ENCODE peak calls at places on chromosomes 16 and 17, in five cellular contexts. E, S, C, I and A are unnamed samples.

GRCh38 chr17:81120149-81120484 is 45.2 kb upstream of the PVALEF start:
- DNase-seq in I (no peak), C (peak), E (no peak), S (no peak), A (no peak)

GRCh38 chr16:46573008-46573833 is 48.0 kb downstream of the SHCBP1 start:
- DNase-seq in E (no peak), C (no peak), S (no peak), I (no peak), A (no peak)

GRCh38 chr16:14497245-14498082 is 132.6 kb downstream of the PARN start:
- DNase-seq in E (no peak), C (no peak), S (no peak), I (peak), A (no peak)

GRCh38 chr16:25228372-25228771 is 11.6 kb downstream of the AQP8 start:
- DNase-seq in C (no peak), S (no peak), E (no peak), I (no peak), A (no peak)

GRCh38 chr16:86298166-86299131 is 211.9 kb upstream of the FOXF1 start:
- DNase-seq in S (no peak), I (no peak), C (no peak), E (no peak), A (no peak)

GRCh38 chr16:71600822-71601221 is 23.9 kb upstream of the TAT start:
- DNase-seq in S (no peak), C (no peak), I (no peak), E (no peak), A (no peak)

GRCh38 chr17:81499601-81499970 is 13.0 kb downstream of the ACTG1 start:
- DNase-seq in I (no peak), S (no peak), E (no peak), C (no peak), A (no peak)

GRCh38 chr17:82797061-82797460 is 42.8 kb downstream of the ZNF750 start:
- DNase-seq in C (no peak), I (peak), E (no peak), S (no peak), A (no peak)

GRCh38 chr16:78895661-78896060 is 704.9 kb downstream of the MAF start:
- DNase-seq in I (no peak), S (no peak), E (no peak), C (no peak), A (no peak)

GRCh38 chr16:26710475-26710874 is 356.3 kb upstream of the C16orf82 start:
- DNase-seq in I (no peak), S (no peak), E (no peak), C (no peak), A (peak)

GRCh38 chr17:12756786-12757185 is 32.5 kb upstream of the ARHGAP44 start:
- DNase-seq in S (no peak), I (no peak), E (no peak), C (no peak), A (no peak)

GRCh38 chr17:8123695-8124349 is at the start of gene HES7:
- DNase-seq in I (no peak), S (no peak), E (no peak), C (peak), A (peak)

GRCh38 chr17:21375757-21376584 is at the start of gene KCNJ12:
- DNase-seq in C (no peak), S (no peak), I (no peak), E (no peak), A (peak)

GRCh38 chr16:46970089-46970488 is 3.4 kb downstream of the DNAJA2 start:
- DNase-seq in S (no peak), I (no peak), C (no peak), E (no peak), A (no peak)

GRCh38 chr16:84013787-84014569 is 28.6 kb downstream of the SLC38A8 start:
- DNase-seq in S (peak), I (no peak), E (peak), C (peak), A (peak)

GRCh38 chr16:919658-920631 is 50.8 kb downstream of the LMF1 start:
- DNase-seq in S (no peak), I (no peak), E (no peak), C (no peak), A (no peak)

GRCh38 chr16:4505356-4506153 is 29.4 kb downstream of the HMOX2 start:
- DNase-seq in S (peak), E (peak), C (no peak), I (no peak), A (no peak)

GRCh38 chr16:26111900-26112299 is 420.1 kb downstream of the HS3ST4 start:
- DNase-seq in E (no peak), I (no peak), C (no peak), S (no peak), A (peak)

GRCh38 chr17:7404737-7405412 is 978 bp upstream of the TMEM256 start:
- DNase-seq in S (no peak), I (no peak), C (peak), E (no peak), A (peak)

GRCh38 chr17:65553009-65553645 is 8.3 kb downstream of the AXIN2 start:
- DNase-seq in I (no peak), C (no peak), E (no peak), S (no peak), A (no peak)